ENCODE peak calls at places on chromosomes 1 and 21, in ten cellular contexts. J, V, P, C, F, E, Y, B, K and H are unnamed samples.

GRCh38 chr1:28871631-28872401 is 42.6 kb upstream of the EPB41 start:
- DNase-seq in J (no peak), V (no peak), P (no peak), C (no peak), F (no peak), E (no peak), Y (no peak), B (no peak), K (no peak), H (no peak)

GRCh38 chr1:209630383-209631219 is 21.6 kb downstream of the LAMB3 start:
- DNase-seq in J (no peak), V (no peak), P (no peak), C (no peak), F (no peak), E (no peak), Y (no peak), B (no peak), K (no peak), H (no peak)

GRCh38 chr21:16794944-16795343 is 717.9 kb upstream of the CXADR start:
- DNase-seq in J (peak), V (peak), P (no peak), C (no peak), F (peak), E (peak), Y (no peak), B (peak), K (no peak), H (no peak)

GRCh38 chr1:160400646-160401486 is 502 bp downstream of the VANGL2 start:
- DNase-seq in J (no peak), V (no peak), P (no peak), C (peak), F (no peak), E (peak), Y (no peak), B (no peak), K (no peak), H (no peak)

GRCh38 chr1:100851726-100852125 is 42.9 kb downstream of the EXTL2 start:
- DNase-seq in J (no peak), V (no peak), P (no peak), C (no peak), F (no peak), E (no peak), Y (no peak), B (no peak), K (no peak), H (no peak)

GRCh38 chr1:16621300-16621658 is 7.9 kb upstream of the NBPF1 start:
- DNase-seq in J (no peak), V (no peak), P (no peak), C (no peak), F (no peak), E (no peak), Y (no peak), B (no peak), K (no peak), H (no peak)

GRCh38 chr21:26766826-26767325 is 78.3 kb downstream of the ADAMTS1 start:
- DNase-seq in J (no peak), V (no peak), P (no peak), C (no peak), F (no peak), E (no peak), Y (no peak), B (no peak), K (no peak), H (no peak)

GRCh38 chr1:205068001-205068400 is 16.3 kb downstream of the TMEM81 start:
- DNase-seq in J (no peak), V (no peak), P (peak), C (no peak), F (no peak), E (no peak), Y (peak), B (no peak), K (no peak), H (no peak)

GRCh38 chr1:165773324-165773965 is 4.8 kb upstream of the TMCO1 start:
- DNase-seq in J (peak), V (peak), P (no peak), C (no peak), F (peak), E (no peak), Y (no peak), B (peak), K (no peak), H (no peak)

GRCh38 chr1:24659993-24660665 is 17.0 kb downstream of the SRRM1 start:
- DNase-seq in J (peak), V (no peak), P (no peak), C (no peak), F (no peak), E (no peak), Y (no peak), B (no peak), K (no peak), H (no peak)

GRCh38 chr1:156083800-156084790 is 1.8 kb upstream of the MEX3A start:
- DNase-seq in J (no peak), V (no peak), P (no peak), C (peak), F (no peak), E (no peak), Y (no peak), B (no peak), K (no peak), H (no peak)

GRCh38 chr1:116232989-116233514 is 121.9 kb downstream of the MAB21L3 start:
- DNase-seq in J (no peak), V (no peak), P (no peak), C (peak), F (no peak), E (no peak), Y (no peak), B (no peak), K (no peak), H (no peak)

GRCh38 chr1:15207829-15208429 is 39.1 kb upstream of the FHAD1 start:
- DNase-seq in J (no peak), V (peak), P (peak), C (no peak), F (no peak), E (no peak), Y (peak), B (no peak), K (no peak), H (peak)

GRCh38 chr1:180854001-180854400 is 58.7 kb upstream of the KIAA1614 start:
- DNase-seq in J (peak), V (no peak), P (no peak), C (peak), F (peak), E (no peak), Y (no peak), B (no peak), K (no peak), H (no peak)

GRCh38 chr1:172599912-172600311 is 59.0 kb upstream of the FASLG start:
- DNase-seq in J (no peak), V (peak), P (no peak), C (no peak), F (no peak), E (no peak), Y (no peak), B (no peak), K (no peak), H (no peak)

GRCh38 chr1:171431994-171432393 is 53.3 kb upstream of the PRRC2C start:
- DNase-seq in J (no peak), V (no peak), P (no peak), C (peak), F (no peak), E (no peak), Y (no peak), B (no peak), K (no peak), H (no peak)

GRCh38 chr1:193402977-193403376 is 216.6 kb upstream of the B3GALT2 start:
- DNase-seq in J (no peak), V (no peak), P (no peak), C (no peak), F (no peak), E (no peak), Y (no peak), B (peak), K (no peak), H (no peak)

GRCh38 chr1:205074084-205074483 is 10.2 kb downstream of the TMEM81 start:
- DNase-seq in J (no peak), V (no peak), P (peak), C (no peak), F (no peak), E (no peak), Y (no peak), B (no peak), K (no peak), H (no peak)

GRCh38 chr1:56948403-56949023 is 17.3 kb downstream of the C8B start:
- DNase-seq in J (peak), V (no peak), P (no peak), C (no peak), F (peak), E (no peak), Y (no peak), B (no peak), K (no peak), H (no peak)

GRCh38 chr1:193543259-193543658 is 356.8 kb upstream of the B3GALT2 start:
- DNase-seq in J (peak), V (no peak), P (no peak), C (peak), F (no peak), E (no peak), Y (no peak), B (no peak), K (no peak), H (no peak)

GRCh38 chr1:66475940-66476339 is 58.0 kb upstream of the SGIP1 start:
- DNase-seq in J (no peak), V (no peak), P (no peak), C (no peak), F (no peak), E (no peak), Y (peak), B (no peak), K (no peak), H (no peak)

GRCh38 chr21:32423320-32423719 is 10.8 kb downstream of the EVA1C start:
- DNase-seq in J (peak), V (peak), P (no peak), C (no peak), F (peak), E (no peak), Y (no peak), B (no peak), K (no peak), H (no peak)

DNA sequence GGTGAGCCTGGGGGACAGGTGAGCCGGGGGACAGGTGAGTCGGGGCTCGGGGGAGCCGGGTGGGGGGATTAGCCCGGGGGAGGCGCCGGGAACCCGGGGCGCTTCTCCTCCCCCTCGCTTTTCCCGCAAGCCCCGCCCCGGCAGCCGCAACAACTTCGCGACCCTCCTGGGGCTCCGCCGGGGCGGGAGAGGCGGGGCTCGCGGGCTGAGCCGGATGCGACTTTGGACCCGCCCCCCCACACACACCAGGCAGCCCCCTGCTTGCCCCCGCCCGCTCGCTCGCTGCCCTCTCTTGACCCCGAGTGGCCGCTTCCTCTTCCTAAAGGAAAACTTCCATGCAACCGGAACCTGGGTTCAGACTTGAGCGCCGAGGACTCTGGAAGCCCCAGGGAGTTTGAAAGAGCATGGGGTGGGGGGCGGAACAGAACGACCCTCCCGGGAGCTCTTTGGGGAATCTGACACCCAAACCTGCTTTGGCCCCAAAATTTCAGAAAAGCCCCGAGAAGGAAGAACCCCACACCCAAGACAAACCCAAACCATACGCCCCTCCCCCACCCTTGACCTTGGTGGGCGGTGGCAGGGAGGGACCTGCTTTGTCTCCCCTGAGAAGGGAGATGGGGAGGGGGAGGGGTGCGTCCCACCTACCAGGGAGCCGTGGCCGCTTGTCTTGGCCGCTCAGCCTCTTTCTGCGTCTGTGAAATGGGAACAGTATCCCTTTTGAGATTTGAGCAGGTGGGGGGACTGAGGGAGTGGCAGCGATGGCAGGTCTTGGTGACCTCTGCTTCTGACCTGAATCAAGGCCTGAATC is 550 bp downstream of the ARHGEF16 start:
- DNase-seq in J (no peak), V (no peak), P (peak), C (peak), F (no peak), E (no peak), Y (peak), B (no peak), K (no peak), H (no peak)
- H3K4me3 ChIP-seq in J (no peak), V (peak), P (peak), C (peak), F (no peak), E (peak), Y (peak), B (peak), K (peak), H (peak)

GRCh38 chr1:212754715-212755114 is 36.9 kb downstream of the NSL1 start:
- DNase-seq in J (no peak), V (no peak), P (no peak), C (no peak), F (no peak), E (no peak), Y (no peak), B (no peak), K (no peak), H (no peak)
- TF ChIP-seq CTCF in J (no peak), V (no peak), P (no peak), C (no peak), F (no peak), E (no peak), Y (no peak), B (no peak), K (no peak), H (peak)

GRCh38 chr1:152034324-152034653 is 2.5 kb downstream of the S100A11 start:
- DNase-seq in J (no peak), V (no peak), P (no peak), C (no peak), F (no peak), E (no peak), Y (no peak), B (no peak), K (no peak), H (no peak)
- H3K4me3 ChIP-seq in J (peak), V (peak), P (peak), C (no peak), F (peak), E (no peak), Y (peak), B (peak), K (peak), H (peak)

GRCh38 chr1:230691615-230692014 is 22.3 kb downstream of the AGT start:
- DNase-seq in J (no peak), V (no peak), P (no peak), C (no peak), F (no peak), E (no peak), Y (no peak), B (no peak), K (no peak), H (no peak)
- TF ChIP-seq CTCF in J (no peak), V (no peak), P (no peak), C (no peak), F (no peak), E (no peak), Y (no peak), B (no peak), K (no peak), H (no peak)

DNA sequence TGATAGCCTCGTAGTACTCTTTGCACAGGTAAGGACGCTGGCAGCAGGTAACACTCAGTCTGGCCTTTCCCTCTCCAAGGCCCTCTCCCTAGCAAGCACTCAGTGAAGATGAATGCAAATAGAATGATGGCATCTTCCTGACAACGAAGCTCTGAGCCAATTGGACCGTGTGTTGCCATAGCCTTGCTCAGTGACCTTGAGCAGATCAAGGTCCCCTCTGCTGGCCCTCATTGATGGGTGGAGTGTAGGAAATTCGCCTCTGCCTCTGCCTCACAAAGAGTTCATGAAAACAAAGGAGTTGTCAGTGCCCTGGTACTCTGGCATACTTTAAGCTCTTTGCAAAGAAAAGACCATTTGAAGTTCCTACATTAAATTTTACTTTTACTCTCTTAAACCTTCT is 38.0 kb downstream of the SMYD2 start:
- DNase-seq in J (no peak), V (no peak), P (no peak), C (no peak), F (no peak), E (no peak), Y (no peak), B (no peak), K (no peak), H (no peak)
- H3K4me3 ChIP-seq in J (no peak), V (no peak), P (no peak), C (no peak), F (no peak), E (no peak), Y (no peak), B (no peak), K (no peak), H (no peak)

DNA sequence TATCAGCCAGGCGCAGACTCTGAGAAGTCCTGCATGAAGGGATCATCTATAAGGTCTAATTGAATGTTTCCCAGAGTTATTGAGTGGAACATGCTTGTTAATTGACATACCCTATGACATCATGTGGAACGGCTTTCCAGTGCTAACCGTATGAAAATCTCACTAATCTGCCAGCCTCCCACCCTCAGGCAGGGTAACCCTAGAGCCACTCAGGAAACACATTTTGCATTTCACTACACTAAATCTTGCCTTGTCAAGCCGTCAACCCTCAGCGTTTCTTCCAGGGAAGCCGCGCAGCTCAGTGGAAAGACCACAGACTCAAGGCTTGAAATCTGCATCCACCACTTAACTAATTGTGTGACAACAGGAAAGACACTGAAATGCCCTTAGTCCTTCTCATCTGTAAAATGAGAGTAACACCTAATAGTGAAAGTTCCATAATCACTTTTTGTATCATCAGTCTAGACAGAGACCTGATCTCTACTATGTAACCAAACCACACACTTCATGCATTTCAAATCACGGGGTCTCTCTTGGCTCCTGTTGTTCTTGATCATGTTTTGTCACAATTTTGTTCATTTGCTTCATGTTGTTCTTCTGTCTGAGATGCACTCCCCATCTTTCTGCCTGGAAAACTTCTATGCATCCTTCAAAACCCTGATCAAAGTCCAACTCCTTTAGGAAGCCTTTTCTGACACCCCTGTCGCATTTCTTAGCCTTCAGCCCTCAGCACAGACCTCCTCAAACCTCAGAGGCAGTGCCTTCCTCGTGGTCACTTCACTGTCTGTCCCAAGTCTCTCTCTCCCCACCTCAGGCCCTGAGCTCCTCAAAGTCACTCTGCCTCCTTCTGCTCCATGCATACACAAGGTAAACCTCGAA is 246.5 kb downstream of the TOMM20 start:
- DNase-seq in J (no peak), V (no peak), P (no peak), C (no peak), F (no peak), E (no peak), Y (no peak), B (no peak), K (no peak), H (no peak)
- TF ChIP-seq CTCF in J (no peak), V (no peak), P (no peak), C (no peak), F (no peak), E (no peak), Y (no peak), B (no peak), K (no peak), H (no peak)

GRCh38 chr1:6454856-6455751 is 10.9 kb downstream of the TNFRSF25 start:
- DNase-seq in J (no peak), V (peak), P (no peak), C (peak), F (no peak), E (no peak), Y (no peak), B (no peak), K (no peak), H (no peak)
- H3K4me3 ChIP-seq in J (no peak), V (no peak), P (no peak), C (no peak), F (no peak), E (no peak), Y (no peak), B (no peak), K (peak), H (no peak)

GRCh38 chr21:44761011-44761729 is 40.5 kb downstream of the UBE2G2 start:
- DNase-seq in J (no peak), V (peak), P (no peak), C (peak), F (no peak), E (no peak), Y (no peak), B (no peak), K (peak), H (no peak)
- TF ChIP-seq CTCF in J (peak), V (peak), P (peak), C (peak), F (peak), E (no peak), Y (no peak), B (peak), K (no peak), H (peak)

DNA sequence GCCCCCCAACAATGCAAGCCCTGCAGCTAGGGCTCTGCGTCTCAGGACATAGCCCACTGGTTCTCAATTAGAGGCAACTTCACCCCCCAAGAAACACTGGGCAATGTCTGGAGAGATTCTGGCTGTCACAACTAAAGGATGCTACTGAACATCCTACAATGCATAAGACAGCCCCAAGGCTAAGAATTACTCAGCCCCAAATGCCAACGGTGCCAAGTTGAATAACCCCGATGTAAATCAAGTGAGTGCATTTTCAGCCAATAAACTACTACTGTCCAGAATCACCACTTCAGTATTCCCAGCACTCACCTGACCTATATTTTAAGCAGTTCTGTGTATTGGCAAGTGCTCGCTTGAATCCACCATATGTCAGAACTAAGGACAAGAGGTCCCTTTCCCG is 6.9 kb downstream of the RIPK4 start:
- DNase-seq in J (no peak), V (no peak), P (no peak), C (no peak), F (no peak), E (no peak), Y (no peak), B (no peak), K (no peak), H (no peak)
- H3K4me3 ChIP-seq in J (no peak), V (no peak), P (no peak), C (no peak), F (no peak), E (no peak), Y (no peak), B (no peak), K (no peak), H (no peak)

DNA sequence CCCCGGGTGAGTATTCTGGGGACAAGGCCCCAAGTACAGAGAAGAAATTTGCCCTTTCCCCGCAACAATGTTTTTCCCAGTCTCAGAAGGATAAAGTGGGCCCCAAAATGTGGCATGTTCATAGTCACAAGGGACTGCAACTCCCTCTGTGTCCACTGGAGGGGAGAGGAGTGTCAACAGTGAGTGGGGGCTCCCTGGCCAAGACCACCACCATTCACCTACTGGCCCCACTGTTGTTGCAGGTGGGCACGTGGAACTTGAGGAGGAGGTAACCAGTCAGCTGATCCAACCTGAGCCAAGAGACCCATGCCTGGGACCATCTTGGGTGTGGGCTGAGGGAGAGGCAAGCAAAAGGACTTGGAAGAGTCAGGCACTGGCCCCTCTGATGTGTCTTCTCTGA is 761 bp downstream of the NUDT17 start:
- DNase-seq in J (peak), V (peak), P (no peak), C (peak), F (no peak), E (no peak), Y (no peak), B (no peak), K (no peak), H (no peak)
- TF ChIP-seq CTCF in J (peak), V (peak), P (peak), C (peak), F (peak), E (peak), Y (peak), B (peak), K (peak), H (peak)